ENCODE peak calls at places on chromosomes 5 and 9, in nine cellular contexts. B, W, P, Z, V, J, H, L and Y are unnamed samples.

GRCh38 chr5:74201334-74202081 is 439.0 kb downstream of the ENC1 start:
- DNase-seq in H (peak; percentile 77), L (no peak), J (no peak), Z (peak; percentile 86), W (peak; percentile 48), V (peak; percentile 63), B (peak; percentile 71), P (no peak), Y (peak; percentile 75)

GRCh38 chr9:86239053-86239770 is 20.2 kb downstream of the C9orf153 start:
- DNase-seq in Z (peak; percentile 64), J (no peak), L (no peak), B (no peak), H (no peak), W (no peak), V (no peak), P (peak; percentile 14), Y (no peak)

GRCh38 chr5:16700081-16700480 is 83.3 kb upstream of the RETREG1 start:
- DNase-seq in W (no peak), P (no peak), J (no peak), H (no peak), Z (no peak), L (no peak), B (no peak), V (no peak), Y (no peak)

GRCh38 chr9:109229682-109230081 is 62.6 kb upstream of the FRRS1L start:
- DNase-seq in J (no peak), L (no peak), V (no peak), B (no peak), Z (no peak), H (no peak), W (no peak), P (no peak), Y (no peak)

GRCh38 chr9:133286523-133286922 is 11.5 kb upstream of the ABO start:
- DNase-seq in W (no peak), H (no peak), L (no peak), B (no peak), V (no peak), Z (no peak), J (no peak), P (no peak), Y (no peak)

GRCh38 chr5:142846402-142846801 is 76.2 kb downstream of the ARHGAP26 start:
- DNase-seq in W (no peak), B (no peak), P (no peak), J (no peak), V (no peak), H (no peak), Z (no peak), L (no peak), Y (no peak)

GRCh38 chr5:2686296-2686695 is 65.2 kb downstream of the IRX2 start:
- DNase-seq in W (no peak), H (no peak), B (no peak), J (no peak), V (no peak), L (no peak), P (no peak), Z (no peak), Y (no peak)

GRCh38 chr9:83715221-83715620 is 7.5 kb upstream of the UBQLN1 start:
- DNase-seq in B (no peak), J (no peak), V (no peak), H (no peak), Z (no peak), L (no peak), P (no peak), W (no peak), Y (no peak)

GRCh38 chr5:39505751-39506150 is 81.0 kb upstream of the DAB2 start:
- DNase-seq in W (no peak), V (no peak), B (no peak), J (no peak), L (no peak), H (no peak), Z (no peak), P (no peak), Y (peak; percentile 27)

GRCh38 chr5:131005963-131006684 is 158.9 kb downstream of the HINT1 start:
- DNase-seq in V (no peak), B (no peak), J (no peak), L (no peak), W (no peak), H (no peak), Z (no peak), P (peak; percentile 25), Y (no peak)

GRCh38 chr5:39113354-39113953 is 39.3 kb upstream of the RICTOR start:
- DNase-seq in L (no peak), B (no peak), J (no peak), W (no peak), Z (no peak), H (no peak), P (no peak), V (no peak), Y (no peak)

GRCh38 chr5:59385700-59386099 is 507.8 kb downstream of the PDE4D start:
- DNase-seq in H (no peak), B (no peak), P (no peak), Z (no peak), W (no peak), L (no peak), V (no peak), J (no peak), Y (no peak)

GRCh38 chr5:178107889-178108288 is 5.4 kb upstream of the N4BP3 start:
- DNase-seq in J (no peak), H (no peak), B (no peak), P (no peak), W (no peak), V (no peak), L (no peak), Z (no peak), Y (no peak)

GRCh38 chr5:73311291-73312110 is 137.1 kb downstream of the FOXD1 start:
- DNase-seq in W (peak; percentile 49), L (no peak), H (no peak), J (no peak), B (no peak), P (peak; percentile 23), V (no peak), Z (no peak), Y (peak; percentile 69)

GRCh38 chr5:39622281-39622680 is 197.5 kb upstream of the DAB2 start:
- DNase-seq in W (no peak), B (no peak), Z (no peak), P (no peak), H (no peak), V (no peak), L (no peak), J (no peak), Y (no peak)

GRCh38 chr5:94777163-94777885 is 158.9 kb downstream of the SLF1 start:
- DNase-seq in P (no peak), L (no peak), J (no peak), H (no peak), Z (no peak), B (no peak), W (no peak), V (no peak), Y (no peak)

GRCh38 chr9:16155878-16156277 is 603.0 kb downstream of the CCDC171 start:
- DNase-seq in B (no peak), L (no peak), P (no peak), W (no peak), Z (no peak), H (no peak), V (no peak), J (no peak), Y (no peak)

GRCh38 chr9:16153221-16153620 is 600.4 kb downstream of the CCDC171 start:
- DNase-seq in V (no peak), J (no peak), B (no peak), H (no peak), P (no peak), Z (peak; percentile 70), W (no peak), L (no peak), Y (no peak)

GRCh38 chr9:16157216-16157615 is 604.4 kb downstream of the CCDC171 start:
- DNase-seq in B (no peak), W (no peak), V (no peak), J (no peak), L (no peak), P (no peak), H (no peak), Z (peak; percentile 10), Y (no peak)

GRCh38 chr9:16152276-16153065 is 599.6 kb downstream of the CCDC171 start:
- DNase-seq in Z (peak; percentile 89), B (no peak), P (no peak), J (no peak), W (no peak), H (no peak), L (no peak), V (no peak), Y (no peak)

DNA sequence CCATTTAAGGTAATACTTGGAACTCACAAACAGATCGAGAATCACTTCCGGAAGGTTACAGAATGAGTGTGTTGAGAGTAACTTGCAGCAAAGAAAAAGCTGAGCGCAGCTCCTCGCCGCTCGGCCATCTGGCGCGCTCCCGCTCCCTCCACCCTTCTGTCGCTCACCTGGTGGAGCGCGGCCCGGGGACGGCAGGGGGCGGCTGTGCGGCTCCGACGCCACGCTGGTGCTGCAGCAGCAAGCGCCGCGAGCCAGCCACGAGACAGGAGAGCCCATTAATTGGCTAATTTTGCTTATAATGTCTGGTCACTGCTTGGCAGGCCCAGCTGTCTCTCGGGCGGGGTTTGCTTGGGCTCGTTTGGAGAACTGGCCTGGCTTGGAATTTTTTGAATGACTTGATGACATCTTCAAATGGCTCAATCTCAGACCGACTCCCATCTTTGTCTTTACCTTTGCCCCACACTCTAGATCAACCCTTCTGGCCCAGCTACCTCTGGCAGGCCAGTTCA is 601.8 kb downstream of the CCDC171 start:
- DNase-seq in B (peak; percentile 32), Z (peak; percentile 90), P (peak; percentile 27), V (no peak), L (no peak), J (no peak), H (peak; percentile 60), W (no peak), Y (no peak)
- TF ChIP-seq CTCF in B (no peak), Z (peak; percentile 44), P (no peak), V (peak; percentile 22), L (no peak), J (peak; percentile 31), H (peak; percentile 12), W (no peak), Y (peak; percentile 42)

GRCh38 chr9:130712564-130713285 is 19.1 kb downstream of the EXOSC2 start:
- DNase-seq in Z (peak; percentile 99), J (peak; percentile 100), B (peak; percentile 99), H (peak; percentile 100), L (peak; percentile 99), V (peak; percentile 91), P (peak; percentile 99), W (peak; percentile 97), Y (peak; percentile 98)
- TF ChIP-seq POLR2A in Z (peak; percentile 28), J (peak; percentile 46), B (no peak), H (peak; percentile 73), L (peak; percentile 67), V (peak; percentile 90), P (peak; percentile 61), W (peak; percentile 62), Y (peak; percentile 80)

DNA sequence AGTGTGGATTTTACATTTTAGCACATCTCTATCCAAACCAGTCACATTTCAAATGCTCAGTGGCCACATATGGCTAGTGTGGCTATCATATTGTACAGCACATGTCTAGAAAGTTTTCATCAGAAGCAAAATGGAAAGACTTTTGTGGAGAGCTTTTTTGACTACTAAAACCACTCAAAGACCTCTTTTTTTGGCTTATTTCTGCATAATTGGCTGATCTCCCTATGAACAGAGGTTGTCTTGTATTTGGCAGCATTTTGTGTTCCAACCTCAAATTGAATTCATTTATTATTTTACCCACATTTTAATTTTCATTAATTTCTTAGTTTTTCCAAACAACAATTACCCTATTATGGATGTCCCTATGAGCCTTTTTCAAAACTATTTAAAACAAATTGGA is 395.7 kb downstream of the TLE1 start:
- DNase-seq in B (no peak), W (no peak), V (no peak), J (no peak), P (no peak), H (no peak), L (no peak), Z (no peak), Y (no peak)
- H3K27ac ChIP-seq in B (no peak overlapping the region), W (no peak overlapping the region), V (no peak overlapping the region), J (no peak overlapping the region), P (no peak overlapping the region), H (no peak overlapping the region), L (no peak overlapping the region), Z (no peak overlapping the region), Y (no peak overlapping the region)

GRCh38 chr9:37407468-37407867 is 15.0 kb upstream of the GRHPR start:
- DNase-seq in B (no peak), V (no peak), L (no peak), Z (no peak), W (no peak), P (peak; percentile 42), H (no peak), J (no peak), Y (no peak)
- TF ChIP-seq CTCF in B (no peak), V (peak; percentile 52), L (no peak), Z (no peak), W (no peak), P (peak; percentile 29), H (no peak), J (no peak), Y (no peak)